ENCODE peak calls at places on chromosomes 11 and 22, in five cellular contexts. S, D, P, Z and E are unnamed samples.

GRCh38 chr11:46343520-46343919 is 3.7 kb upstream of the DGKZ start:
- DNase-seq in P (no peak), Z (no peak), S (no peak), D (no peak), E (no peak)

GRCh38 chr22:27113211-27114030 is 456.0 kb downstream of the MIAT start:
- DNase-seq in Z (peak; percentile 74), S (no peak), D (peak; percentile 88), P (no peak), E (no peak)

GRCh38 chr11:120013325-120014250 is 124.3 kb downstream of the TRIM29 start:
- DNase-seq in D (no peak), Z (peak; percentile 61), P (no peak), S (peak; percentile 87), E (peak; percentile 77)

GRCh38 chr11:94767701-94768601 is at the start of gene AMOTL1:
- DNase-seq in P (peak; percentile 89), D (no peak), Z (peak; percentile 88), S (peak; percentile 89), E (peak; percentile 90)

GRCh38 chr11:119796363-119797060 is 67.5 kb upstream of the NECTIN1 start:
- DNase-seq in P (no peak), S (no peak), D (no peak), Z (no peak), E (no peak)

GRCh38 chr11:36405585-36406367 is 104.3 kb downstream of the TRAF6 start:
- DNase-seq in S (no peak), D (no peak), P (no peak), Z (no peak), E (no peak)

GRCh38 chr11:71774603-71775222 is 58.3 kb upstream of the DEFB108B start:
- DNase-seq in D (no peak), Z (no peak), P (no peak), S (no peak), E (no peak)

GRCh38 chr22:35844886-35845285 is 127.2 kb downstream of the APOL5 start:
- DNase-seq in S (no peak), Z (no peak), D (no peak), P (no peak), E (no peak)

GRCh38 chr11:1194231-1194976 is 28.5 kb upstream of the MUC5B start:
- DNase-seq in Z (peak; percentile 6), P (no peak), S (peak; percentile 3), D (no peak), E (no peak)

GRCh38 chr22:42856179-42856864 is 751 bp downstream of the ARFGAP3 start:
- DNase-seq in S (peak; percentile 44), D (no peak), Z (peak; percentile 78), P (no peak), E (peak; percentile 47)

GRCh38 chr11:1138053-1138452 is 19.7 kb upstream of the MUC5AC start:
- DNase-seq in D (no peak), Z (no peak), P (no peak), S (no peak), E (no peak)

GRCh38 chr11:17369094-17369493 is 17.5 kb downstream of the NCR3LG1 start:
- DNase-seq in P (no peak), S (no peak), Z (no peak), D (no peak), E (no peak)

GRCh38 chr22:17155941-17156340 is 3.1 kb downstream of the HDHD5 start:
- DNase-seq in S (no peak), Z (no peak), D (no peak), P (no peak), E (no peak)

GRCh38 chr11:35166369-35167360 is 27.7 kb downstream of the CD44 start:
- DNase-seq in D (peak; percentile 87), P (peak; percentile 92), S (no peak), Z (no peak), E (no peak)

GRCh38 chr11:69300124-69301032 is 6.4 kb downstream of the MYEOV start:
- DNase-seq in P (no peak), D (peak; percentile 56), Z (no peak), S (no peak), E (no peak)

GRCh38 chr11:97364047-97364446 is 974.2 kb downstream of the JRKL start:
- DNase-seq in Z (no peak), S (no peak), D (no peak), P (no peak), E (no peak)

GRCh38 chr11:77073328-77074001 is 6.7 kb downstream of the CAPN5 start:
- DNase-seq in P (peak; percentile 68), D (peak; percentile 80), S (no peak), Z (peak; percentile 87), E (peak; percentile 36)
- TF ChIP-seq CTCF in P (peak; percentile 10), D (peak; percentile 86), S (no peak), Z (no peak), E (no peak)

DNA sequence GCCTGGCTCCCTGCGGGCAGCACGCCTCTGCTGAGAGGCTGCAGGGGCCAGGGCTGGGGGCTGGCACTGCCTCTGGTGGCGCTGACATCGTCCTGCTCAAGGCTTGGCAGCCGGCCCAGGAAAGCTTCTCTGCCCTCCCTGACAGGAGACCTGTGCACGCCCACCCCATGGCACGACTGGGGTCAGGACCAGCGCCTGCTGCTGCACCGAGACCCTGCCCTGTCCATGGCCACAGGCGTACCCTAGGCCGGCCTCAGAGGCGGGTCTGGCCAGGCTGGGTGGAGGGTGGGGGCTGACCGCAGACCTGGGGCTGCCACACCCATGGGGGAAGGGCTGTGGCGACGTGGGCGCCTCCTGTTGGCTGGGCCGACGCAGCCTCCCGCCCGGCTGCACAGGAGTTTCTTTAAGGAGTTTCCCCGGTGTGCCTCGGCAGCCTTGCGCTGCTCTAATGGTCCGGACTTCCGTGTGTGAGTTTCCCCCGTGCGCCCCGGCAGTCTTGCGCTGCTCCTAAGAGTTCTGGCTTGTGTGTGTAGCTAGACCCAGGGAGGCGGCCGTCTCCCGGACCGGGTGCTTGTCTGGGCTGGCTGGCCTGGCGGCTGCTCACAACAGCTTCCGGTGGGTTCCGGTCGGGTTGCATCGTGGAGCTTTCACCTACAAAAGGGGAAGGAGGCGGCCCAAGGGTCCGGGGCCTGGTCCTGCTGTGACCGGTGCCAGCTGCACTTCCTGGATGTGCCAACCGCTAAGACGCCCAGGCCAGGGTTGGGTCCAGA is 4.7 kb downstream of the TRABD start:
- DNase-seq in S (peak; percentile 68), Z (peak; percentile 91), D (no peak), P (peak; percentile 88), E (peak; percentile 48)
- TF ChIP-seq CTCF in S (no peak), Z (peak; percentile 10), D (peak; percentile 74), P (peak; percentile 39), E (no peak)

DNA sequence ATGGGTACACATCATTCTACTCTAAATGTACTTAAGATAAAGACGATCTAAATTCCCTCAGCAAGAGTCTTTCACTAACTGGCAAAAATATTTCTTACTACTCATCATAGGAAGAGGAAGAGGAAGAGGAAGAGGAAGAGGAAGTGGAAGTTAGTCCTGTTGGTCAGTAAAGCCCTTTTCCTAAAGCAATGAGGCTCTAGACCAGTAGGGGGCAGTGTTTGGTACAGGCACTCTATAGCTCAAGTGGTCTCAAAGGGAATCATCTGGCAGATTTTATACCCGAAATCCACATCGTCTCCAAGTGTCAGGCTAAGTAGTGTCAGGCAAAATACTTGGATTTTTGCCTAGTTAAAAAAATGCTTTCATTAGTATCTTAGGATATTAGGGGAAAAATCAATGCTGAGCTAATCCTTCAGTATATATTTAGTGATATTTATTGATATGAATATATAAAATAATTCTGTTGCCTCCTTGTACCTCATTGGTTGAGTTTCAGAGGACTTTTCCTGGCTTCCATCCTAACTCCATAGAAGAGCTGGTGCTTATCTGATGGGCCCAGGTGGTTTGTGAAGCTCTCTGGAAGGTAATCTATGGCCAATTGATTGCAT is 7.7 kb downstream of the BLID start:
- DNase-seq in S (peak; percentile 58), D (no peak), P (no peak), Z (peak; percentile 17), E (peak; percentile 56)
- TF ChIP-seq CTCF in S (peak; percentile 70), D (peak; percentile 58), P (peak; percentile 63), Z (peak; percentile 33), E (peak; percentile 70)

GRCh38 chr22:30606455-30607299 is at the start of gene TCN2:
- DNase-seq in Z (peak; percentile 78), P (no peak), D (no peak), S (peak; percentile 89), E (peak; percentile 55)
- TF ChIP-seq CTCF in Z (no peak), P (no peak), D (no peak), S (no peak), E (no peak)

GRCh38 chr11:73141309-73142127 is 600 bp downstream of the FCHSD2 start:
- DNase-seq in D (no peak), P (peak; percentile 74), S (peak; percentile 69), Z (peak; percentile 69), E (peak; percentile 80)
- TF ChIP-seq CTCF in D (peak; percentile 7), P (no peak), S (no peak), Z (no peak), E (no peak)

DNA sequence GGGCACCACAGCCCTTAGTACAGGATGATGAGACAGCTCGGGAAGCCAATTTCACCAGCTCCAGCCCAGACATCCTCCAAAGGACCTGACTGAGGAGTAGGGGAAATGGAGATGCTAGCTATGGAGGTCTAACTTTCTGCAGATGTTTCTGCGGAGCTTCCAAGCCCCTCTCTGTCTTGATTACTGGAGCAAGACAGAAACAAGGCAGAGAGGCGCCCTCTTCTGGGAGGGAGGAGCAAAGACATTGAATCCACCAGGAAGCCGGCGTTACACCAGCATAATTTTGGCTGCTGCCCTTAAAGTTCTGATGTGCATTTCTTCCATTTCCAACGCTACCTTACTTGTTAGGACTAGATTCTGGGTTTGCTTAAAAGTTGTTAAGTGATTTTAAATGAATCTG is 107.3 kb upstream of the HSD17B12 start:
- DNase-seq in P (no peak), D (no peak), Z (no peak), S (peak; percentile 64), E (peak; percentile 58)
- TF ChIP-seq CTCF in P (peak; percentile 43), D (peak; percentile 53), Z (no peak), S (peak; percentile 57), E (peak; percentile 63)

GRCh38 chr11:84468255-84468654 is 1158.9 kb downstream of the DLG2 start:
- DNase-seq in D (no peak), S (no peak), Z (no peak), P (no peak), E (peak; percentile 2)
- TF ChIP-seq CTCF in D (no peak), S (no peak), Z (no peak), P (no peak), E (no peak)

GRCh38 chr11:5449023-5449422 is at the start of gene OR51I2:
- DNase-seq in P (no peak), S (no peak), D (no peak), Z (no peak), E (no peak)

GRCh38 chr11:5449432-5449831 is 309 bp downstream of the OR51I2 start:
- DNase-seq in Z (no peak), S (no peak), D (no peak), P (no peak), E (no peak)

DNA sequence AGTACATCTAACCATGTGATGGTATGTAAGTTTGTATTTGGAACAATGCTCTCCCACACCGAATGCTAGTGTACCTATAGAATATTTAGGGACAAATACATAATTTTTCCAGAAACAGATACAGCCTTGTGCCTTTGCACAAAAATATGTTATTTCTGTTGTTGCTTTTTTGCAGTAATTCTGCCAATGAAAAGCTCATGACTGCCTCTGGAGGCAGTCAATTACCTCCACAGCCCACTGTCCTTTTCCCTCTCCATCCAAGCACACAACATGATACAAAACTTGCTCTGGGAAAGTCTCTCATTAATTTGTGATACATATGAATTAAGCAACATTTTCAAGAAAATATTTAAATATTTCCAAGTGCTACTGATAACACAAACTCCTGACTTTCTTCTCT is 3.6 kb downstream of the OR51I2 start:
- DNase-seq in D (no peak), S (no peak), P (no peak), Z (no peak), E (no peak)
- TF ChIP-seq CTCF in D (no peak), S (no peak), P (no peak), Z (no peak), E (no peak)